ENCODE peak calls at places on chromosomes 13 and 19, in six cellular contexts. R, O, F, G, D and I are unnamed samples.

GRCh38 chr19:35106898-35107540 is 8.6 kb upstream of the FXYD3 start:
- DNase-seq in R (no peak), G (no peak), D (no peak), O (no peak), F (no peak), I (no peak)

GRCh38 chr13:43293986-43294880 is 270.8 kb downstream of the DNAJC15 start:
- DNase-seq in F (no peak), O (no peak), D (no peak), G (peak), R (no peak), I (no peak)

GRCh38 chr19:9991425-9992191 is 18.7 kb downstream of the COL5A3 start:
- DNase-seq in O (no peak), G (no peak), D (no peak), F (no peak), R (no peak), I (no peak)

GRCh38 chr13:73417012-73417615 is 358.3 kb downstream of the KLF5 start:
- DNase-seq in D (no peak), G (peak), O (no peak), F (no peak), R (no peak), I (no peak)

GRCh38 chr19:15265849-15266248 is 33.6 kb upstream of the EPHX3 start:
- DNase-seq in D (peak), R (peak), O (peak), G (peak), F (no peak), I (peak)

GRCh38 chr19:49436381-49437017 is 4.8 kb downstream of the SLC17A7 start:
- DNase-seq in D (no peak), G (no peak), O (no peak), R (no peak), F (peak), I (no peak)

GRCh38 chr13:81990652-81991051 is 1649.7 kb upstream of the SPRY2 start:
- DNase-seq in F (no peak), D (no peak), O (no peak), R (no peak), G (no peak), I (no peak)

GRCh38 chr19:35528218-35529038 is at the start of gene SBSN:
- DNase-seq in F (no peak), G (peak), D (no peak), O (no peak), R (peak), I (peak)

GRCh38 chr19:34351382-34351802 is 13.6 kb upstream of the GPI start:
- DNase-seq in O (no peak), R (no peak), D (no peak), G (no peak), F (no peak), I (no peak)

GRCh38 chr13:102911336-102911735 is 65.5 kb downstream of the ERCC5 start:
- DNase-seq in D (no peak), O (no peak), R (no peak), F (no peak), G (no peak), I (no peak)

GRCh38 chr13:59493436-59493965 is 670.2 kb downstream of the DIAPH3 start:
- DNase-seq in O (no peak), R (no peak), G (peak), D (no peak), F (no peak), I (no peak)

GRCh38 chr19:52689804-52690394 is 44.9 kb downstream of the ZNF611 start:
- DNase-seq in G (no peak), R (peak), F (peak), O (peak), D (peak), I (peak)

GRCh38 chr19:20776083-20777076 is at the start of gene ZNF66:
- DNase-seq in G (peak), F (peak), D (peak), O (peak), R (peak), I (peak)

GRCh38 chr13:45796421-45796960 is 55.1 kb downstream of the SIAH3 start:
- DNase-seq in O (no peak), F (no peak), D (no peak), R (no peak), G (no peak), I (no peak)

GRCh38 chr13:49443689-49444516 is at the start of the genes CAB39L and SETDB2:
- DNase-seq in D (peak), G (peak), R (peak), O (peak), F (peak), I (peak)
- TF ChIP-seq CTCF in D (peak), G (peak), R (peak), O (no peak), F (no peak), I (peak)

GRCh38 chr19:28960986-28961705 is 251.8 kb downstream of the UQCRFS1 start:
- DNase-seq in F (no peak), O (no peak), R (peak), D (no peak), G (peak), I (peak)

GRCh38 chr19:28961772-28962500 is 251.0 kb downstream of the UQCRFS1 start:
- DNase-seq in D (no peak), O (no peak), F (no peak), R (peak), G (peak), I (peak)

GRCh38 chr19:28956421-28956820 is 256.5 kb downstream of the UQCRFS1 start:
- DNase-seq in D (no peak), F (no peak), R (no peak), O (no peak), G (no peak), I (no peak)

GRCh38 chr19:28960586-28960985 is 252.4 kb downstream of the UQCRFS1 start:
- DNase-seq in G (no peak), O (no peak), R (peak), F (no peak), D (no peak), I (no peak)

DNA sequence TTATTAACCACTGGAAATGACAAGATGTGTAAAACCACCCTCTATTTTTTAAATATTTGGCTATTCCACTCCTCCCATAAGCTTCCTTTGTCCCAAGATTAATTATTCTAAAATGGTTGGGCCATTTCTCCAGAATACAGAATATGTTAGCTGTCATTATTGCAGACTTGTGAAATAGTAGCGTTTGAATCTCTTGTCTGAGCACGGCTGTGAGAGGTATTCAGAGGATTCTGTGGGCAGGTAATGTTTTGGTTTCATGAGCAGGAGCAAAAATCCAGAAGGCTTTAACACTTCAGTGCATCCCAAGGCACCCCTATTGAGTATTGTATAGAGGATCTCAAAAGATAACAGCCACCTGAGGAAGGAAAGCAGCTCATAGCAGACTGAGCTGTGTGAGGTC is 256.0 kb downstream of the UQCRFS1 start:
- DNase-seq in D (no peak), F (no peak), O (no peak), G (no peak), R (no peak), I (no peak)
- TF ChIP-seq CTCF in D (no peak), F (no peak), O (no peak), G (no peak), R (no peak), I (no peak)

GRCh38 chr19:1942078-1942933 is 1.3 kb downstream of the CSNK1G2 start:
- DNase-seq in F (peak), O (peak), D (peak), R (peak), G (peak), I (peak)
- TF ChIP-seq CTCF in F (no peak), O (no peak), D (no peak), R (no peak), G (no peak), I (no peak)

GRCh38 chr19:2127758-2128157 is 23.6 kb downstream of the AP3D1 start:
- DNase-seq in D (no peak), F (no peak), G (no peak), R (no peak), O (no peak), I (no peak)

GRCh38 chr19:2129486-2129885 is 21.9 kb downstream of the AP3D1 start:
- DNase-seq in D (no peak), R (no peak), F (no peak), O (no peak), G (no peak), I (no peak)

GRCh38 chr19:2129892-2130770 is 21.2 kb downstream of the AP3D1 start:
- DNase-seq in R (no peak), D (no peak), O (no peak), G (no peak), F (no peak), I (no peak)

GRCh38 chr19:2126879-2127518 is 24.4 kb downstream of the AP3D1 start:
- DNase-seq in R (no peak), F (no peak), D (no peak), O (no peak), G (no peak), I (no peak)

DNA sequence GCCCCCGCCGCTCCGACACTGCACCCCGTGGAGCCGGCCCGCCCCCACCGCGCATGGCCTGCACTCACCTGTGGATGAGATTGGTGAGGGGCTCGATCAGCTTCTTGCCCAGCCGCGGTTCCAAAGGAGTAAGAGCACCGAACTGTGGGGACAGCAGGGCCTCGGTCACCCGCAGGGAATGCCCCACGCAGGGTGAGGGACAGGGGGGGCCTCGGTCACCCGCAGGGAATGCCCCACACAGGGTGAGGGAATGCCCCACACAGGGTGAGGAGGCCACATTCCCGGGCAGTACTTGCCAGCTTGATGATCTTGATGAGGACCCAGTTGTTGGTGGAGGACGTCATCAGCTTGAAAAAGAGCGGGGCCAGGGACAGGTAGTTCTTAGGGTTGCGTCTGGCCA is 22.3 kb downstream of the AP3D1 start:
- DNase-seq in R (no peak), O (no peak), G (no peak), F (no peak), D (no peak), I (no peak)
- TF ChIP-seq CTCF in R (no peak), O (no peak), G (no peak), F (no peak), D (no peak), I (no peak)

GRCh38 chr13:114115796-114116195 is 16.6 kb downstream of the RASA3 start:
- DNase-seq in R (no peak), D (peak), G (no peak), F (no peak), O (no peak), I (no peak)

GRCh38 chr13:114112826-114113322 is 19.5 kb downstream of the RASA3 start:
- DNase-seq in R (no peak), F (peak), G (no peak), O (peak), D (peak), I (no peak)

GRCh38 chr13:114113961-114114360 is 18.5 kb downstream of the RASA3 start:
- DNase-seq in G (no peak), D (peak), F (no peak), R (no peak), O (peak), I (no peak)

GRCh38 chr13:114116734-114117133 is 15.7 kb downstream of the RASA3 start:
- DNase-seq in D (peak), G (no peak), O (peak), F (no peak), R (no peak), I (no peak)

GRCh38 chr13:114115191-114115671 is 17.2 kb downstream of the RASA3 start:
- DNase-seq in O (no peak), G (peak), D (peak), R (peak), F (peak), I (peak)
- TF ChIP-seq CTCF in O (no peak), G (no peak), D (no peak), R (no peak), F (no peak), I (no peak)

DNA sequence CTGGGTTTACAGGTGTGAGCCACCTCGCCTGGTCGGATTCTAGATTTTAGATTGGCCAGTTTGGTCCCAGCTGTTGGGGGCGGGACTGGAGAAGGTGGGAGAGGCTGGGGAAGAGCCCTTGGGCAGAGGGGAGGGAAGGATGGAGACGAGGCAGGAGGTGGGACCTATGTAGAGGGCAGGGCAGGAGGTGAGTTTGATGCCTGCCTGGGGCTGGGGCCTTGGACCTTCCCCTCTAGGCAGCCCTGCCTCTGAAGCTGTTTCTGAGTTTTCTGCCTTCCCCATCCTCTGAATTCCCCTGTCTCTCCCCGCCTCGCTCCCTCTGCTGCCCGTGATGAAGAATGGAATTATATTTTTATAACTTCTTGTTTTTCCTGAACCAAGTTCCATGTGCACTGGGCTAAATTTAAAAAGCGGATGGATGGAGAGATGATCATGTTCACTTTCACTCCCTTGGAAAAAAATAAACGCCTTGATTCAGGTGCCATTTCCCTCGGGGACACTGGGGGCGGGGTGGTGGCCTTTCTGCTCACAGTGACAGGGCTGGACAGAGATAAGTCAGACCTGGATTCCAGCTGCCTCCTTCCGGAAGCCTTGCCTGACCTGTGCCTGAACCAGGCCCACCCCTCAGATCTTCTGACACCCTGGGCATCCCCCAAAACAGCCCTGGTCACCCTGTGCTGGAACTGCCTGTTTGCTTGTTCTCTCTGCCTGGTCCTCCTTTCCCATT is 16.5 kb upstream of the TNFAIP8L1 start:
- DNase-seq in R (peak), D (no peak), F (peak), G (no peak), O (no peak), I (no peak)
- TF ChIP-seq CTCF in R (peak), D (no peak), F (no peak), G (no peak), O (no peak), I (no peak)

GRCh38 chr19:2477732-2478191 is 1.8 kb downstream of the GADD45B start:
- DNase-seq in R (peak), D (no peak), F (no peak), G (peak), O (peak), I (peak)

GRCh38 chr19:2478324-2478755 is 2.4 kb downstream of the GADD45B start:
- DNase-seq in G (peak), O (peak), F (no peak), D (peak), R (peak), I (peak)

GRCh38 chr19:2481466-2481865 is 5.5 kb downstream of the GADD45B start:
- DNase-seq in R (no peak), F (no peak), D (no peak), G (no peak), O (no peak), I (no peak)

GRCh38 chr19:2478756-2479555 is 3.0 kb downstream of the GADD45B start:
- DNase-seq in D (peak), R (peak), F (peak), O (peak), G (peak), I (peak)

GRCh38 chr19:2479556-2480194 is 3.7 kb downstream of the GADD45B start:
- DNase-seq in F (no peak), O (no peak), R (no peak), G (peak), D (no peak), I (no peak)
- TF ChIP-seq CTCF in F (no peak), O (no peak), R (no peak), G (no peak), D (peak), I (no peak)

DNA sequence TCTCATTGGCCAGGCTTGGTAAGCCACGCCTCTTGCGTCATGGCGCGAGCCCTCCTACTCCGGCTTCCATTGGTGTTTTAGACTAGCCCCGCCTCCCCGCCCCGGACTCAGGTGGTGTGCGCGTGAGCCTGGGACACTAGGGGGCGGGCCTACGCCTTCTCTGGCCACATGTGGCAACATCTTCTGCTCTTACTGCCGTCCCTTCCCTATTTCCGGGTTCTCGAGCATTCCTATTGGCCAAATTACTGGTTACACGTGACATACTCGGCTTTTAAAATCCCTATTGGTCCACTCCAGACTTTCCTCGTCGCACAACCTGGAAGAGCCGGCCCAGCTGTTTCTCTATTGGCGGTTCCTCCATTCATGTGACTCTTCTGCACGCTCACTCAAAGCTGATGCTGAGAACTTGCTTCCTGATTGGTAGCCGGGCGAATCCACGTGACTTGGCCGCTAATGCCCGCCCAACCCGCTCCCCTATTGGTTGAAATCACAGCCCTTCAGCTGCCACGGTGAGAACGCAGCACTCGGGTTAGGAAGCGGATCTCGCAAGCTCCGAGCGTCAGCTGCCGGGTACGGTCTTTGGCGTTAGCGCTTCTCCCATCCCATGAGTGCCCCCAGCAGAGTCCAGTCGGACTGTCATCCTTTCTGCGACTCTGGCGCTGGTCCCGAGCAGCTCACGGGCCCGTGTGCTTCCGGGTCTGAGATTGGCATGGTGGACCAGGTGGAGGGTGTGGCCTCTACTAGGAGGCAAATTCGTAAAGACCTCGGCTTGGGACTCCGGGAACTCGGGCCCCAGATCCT is at the start of gene BLOC1S3:
- DNase-seq in G (peak), O (peak), F (peak), D (peak), R (peak), I (peak)
- TF ChIP-seq CTCF in G (no peak), O (no peak), F (peak), D (peak), R (peak), I (no peak)

DNA sequence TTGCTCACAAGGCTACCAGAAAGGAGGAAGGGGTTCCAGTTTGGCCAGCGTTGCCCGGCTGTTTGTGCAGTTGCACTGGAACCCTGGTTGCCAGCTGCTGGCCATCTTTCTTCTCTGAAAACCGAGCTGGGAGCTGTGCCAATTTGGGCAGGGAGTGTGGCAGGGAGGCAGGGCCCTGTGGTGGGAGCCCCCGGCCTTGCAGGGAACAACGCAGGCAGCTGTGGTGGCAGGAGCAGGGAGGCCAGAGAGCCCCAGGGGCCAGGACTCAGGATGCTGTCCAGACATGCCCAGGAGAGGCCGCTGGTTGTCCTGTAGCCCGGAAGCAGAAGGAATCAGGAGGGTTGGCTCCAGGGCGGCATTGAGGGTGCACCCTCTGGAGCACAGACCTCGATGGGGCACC is 4.8 kb downstream of the KMT5C start:
- DNase-seq in R (no peak), O (no peak), F (no peak), D (no peak), G (no peak), I (peak)
- TF ChIP-seq CTCF in R (no peak), O (no peak), F (no peak), D (no peak), G (no peak), I (no peak)

DNA sequence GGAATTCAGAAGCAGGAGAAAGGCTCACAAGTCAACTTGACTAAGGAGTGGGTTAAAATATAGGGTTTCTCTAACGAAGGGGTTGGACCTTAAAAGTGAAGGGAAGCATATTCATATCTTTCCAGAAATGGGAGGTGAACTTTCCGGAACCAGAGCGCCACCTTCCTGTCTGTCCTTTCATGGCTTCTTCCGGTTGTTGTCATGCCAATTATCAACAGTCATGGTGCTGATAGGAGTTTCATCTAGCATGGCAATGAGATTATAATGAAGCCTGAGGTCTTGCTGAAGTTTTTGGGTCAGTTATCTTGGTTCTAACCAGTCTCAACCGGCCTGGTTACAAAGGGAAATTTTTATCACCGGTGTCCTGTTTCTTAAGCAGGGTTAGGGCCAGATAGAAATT is 162.9 kb upstream of the NBEA start:
- DNase-seq in R (no peak), G (no peak), O (peak), F (no peak), D (no peak), I (no peak)
- TF ChIP-seq CTCF in R (no peak), G (no peak), O (no peak), F (no peak), D (no peak), I (no peak)